ENCODE peak calls at places on chromosomes 6 and 20, in ten cellular contexts. One of them, this sample, is unnamed.

GRCh38 chr6:87391334-87391733 is 16.4 kb upstream of the CFAP206 start:
- DNase-seq in A549: peak; percentile 15
- DNase-seq in breast epithelium: no peak
- DNase-seq in esophagus squamous epithelium: no peak
- DNase-seq in ovary: no peak
- DNase-seq in gastrocnemius medialis: no peak
- DNase-seq in HCT116: peak; percentile 19
- DNase-seq in stomach: no peak
- DNase-seq in IMR-90: peak; percentile 29
- DNase-seq in heart left ventricle: no peak
- DNase-seq in this sample: no peak

GRCh38 chr20:805713-806112 is 27.8 kb upstream of the FAM110A start:
- DNase-seq in A549: no peak
- DNase-seq in breast epithelium: no peak
- DNase-seq in esophagus squamous epithelium: no peak
- DNase-seq in ovary: no peak
- DNase-seq in gastrocnemius medialis: no peak
- DNase-seq in HCT116: peak; percentile 48
- DNase-seq in stomach: no peak
- DNase-seq in IMR-90: peak; percentile 12
- DNase-seq in heart left ventricle: no peak
- DNase-seq in this sample: no peak

GRCh38 chr6:150813319-150813992 is 52.0 kb upstream of the MTHFD1L start:
- DNase-seq in A549: no peak
- DNase-seq in breast epithelium: peak; percentile 30
- DNase-seq in esophagus squamous epithelium: no peak
- DNase-seq in ovary: no peak
- DNase-seq in gastrocnemius medialis: no peak
- DNase-seq in HCT116: peak; percentile 92
- DNase-seq in stomach: no peak
- DNase-seq in IMR-90: peak; percentile 83
- DNase-seq in heart left ventricle: no peak
- DNase-seq in this sample: no peak

GRCh38 chr6:157442296-157442695 is 61.3 kb downstream of the ZDHHC14 start:
- DNase-seq in A549: no peak
- DNase-seq in breast epithelium: no peak
- DNase-seq in esophagus squamous epithelium: no peak
- DNase-seq in ovary: no peak
- DNase-seq in gastrocnemius medialis: no peak
- DNase-seq in HCT116: no peak
- DNase-seq in stomach: no peak
- DNase-seq in IMR-90: peak; percentile 55
- DNase-seq in heart left ventricle: no peak
- DNase-seq in this sample: no peak

GRCh38 chr6:108622601-108623335 is 62.1 kb downstream of the FOXO3 start:
- DNase-seq in A549: no peak
- DNase-seq in breast epithelium: no peak
- DNase-seq in esophagus squamous epithelium: no peak
- DNase-seq in ovary: no peak
- DNase-seq in gastrocnemius medialis: peak; percentile 54
- DNase-seq in HCT116: no peak
- DNase-seq in stomach: no peak
- DNase-seq in IMR-90: peak; percentile 98
- DNase-seq in heart left ventricle: no peak
- DNase-seq in this sample: no peak

GRCh38 chr6:45563092-45563491 is 185.4 kb upstream of the SUPT3H start:
- DNase-seq in A549: no peak
- DNase-seq in breast epithelium: no peak
- DNase-seq in esophagus squamous epithelium: no peak
- DNase-seq in ovary: no peak
- DNase-seq in gastrocnemius medialis: no peak
- DNase-seq in HCT116: no peak
- DNase-seq in stomach: no peak
- DNase-seq in IMR-90: no peak
- DNase-seq in heart left ventricle: no peak
- DNase-seq in this sample: no peak

GRCh38 chr6:33297956-33298772 is 578 bp downstream of the RGL2 start:
- DNase-seq in A549: peak; percentile 76
- DNase-seq in breast epithelium: peak; percentile 92
- DNase-seq in esophagus squamous epithelium: no peak
- DNase-seq in ovary: peak; percentile 71
- DNase-seq in gastrocnemius medialis: no peak
- DNase-seq in HCT116: peak; percentile 80
- DNase-seq in stomach: peak; percentile 61
- DNase-seq in IMR-90: peak; percentile 75
- DNase-seq in heart left ventricle: peak; percentile 71
- DNase-seq in this sample: peak; percentile 67

GRCh38 chr20:10338781-10339180 is 95.2 kb downstream of the MKKS start:
- DNase-seq in A549: no peak
- DNase-seq in breast epithelium: no peak
- DNase-seq in esophagus squamous epithelium: no peak
- DNase-seq in ovary: no peak
- DNase-seq in gastrocnemius medialis: no peak
- DNase-seq in HCT116: no peak
- DNase-seq in stomach: no peak
- DNase-seq in IMR-90: no peak
- DNase-seq in heart left ventricle: no peak
- DNase-seq in this sample: no peak

DNA sequence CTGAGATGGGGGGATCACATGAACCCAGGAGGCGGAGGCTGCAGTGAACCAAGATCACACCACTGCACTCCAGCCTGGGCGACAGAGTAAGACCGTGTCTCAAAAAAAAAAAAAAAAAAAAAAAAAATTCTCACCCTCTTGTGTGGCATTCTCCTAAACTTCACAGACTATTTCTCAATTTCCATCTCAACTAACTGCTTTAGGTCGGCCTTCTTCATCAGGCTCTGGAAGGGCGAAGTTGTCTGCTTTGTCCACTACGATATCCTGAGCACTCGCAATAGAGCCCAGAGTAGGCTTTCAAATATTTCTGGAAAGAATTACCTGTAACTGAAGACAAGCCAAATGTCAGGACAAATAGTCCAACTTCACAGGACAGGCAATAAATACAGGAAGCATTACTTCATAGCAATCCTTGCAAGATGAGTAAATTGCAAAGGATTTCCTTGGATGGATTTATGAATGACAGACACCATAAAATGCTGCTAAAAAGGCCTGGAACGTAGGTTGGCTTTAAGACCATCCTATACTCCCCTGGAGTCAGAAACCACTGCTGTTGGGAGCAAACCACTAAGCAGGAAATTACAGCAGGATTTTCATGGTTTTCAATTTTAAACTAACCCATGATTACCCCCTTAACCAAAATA is 116.3 kb upstream of the SLC2A12 start:
- DNase-seq in A549: no peak
- DNase-seq in breast epithelium: no peak
- DNase-seq in esophagus squamous epithelium: no peak
- DNase-seq in ovary: no peak
- DNase-seq in gastrocnemius medialis: no peak
- DNase-seq in HCT116: no peak
- DNase-seq in stomach: no peak
- DNase-seq in IMR-90: peak; percentile 61
- DNase-seq in heart left ventricle: no peak
- DNase-seq in this sample: no peak
- H3K4me3 ChIP-seq in A549: no peak overlapping the region
- H3K4me3 ChIP-seq in breast epithelium: no peak overlapping the region
- H3K4me3 ChIP-seq in esophagus squamous epithelium: peak overlapping the region; percentile 80
- H3K4me3 ChIP-seq in ovary: no peak overlapping the region
- H3K4me3 ChIP-seq in gastrocnemius medialis: no peak overlapping the region
- H3K4me3 ChIP-seq in HCT116: no peak overlapping the region
- H3K4me3 ChIP-seq in stomach: no peak overlapping the region
- H3K4me3 ChIP-seq in IMR-90: no peak overlapping the region
- H3K4me3 ChIP-seq in heart left ventricle: no peak overlapping the region
- H3K4me3 ChIP-seq in this sample: no peak overlapping the region

GRCh38 chr6:12149944-12150510 is 137.9 kb downstream of the HIVEP1 start:
- DNase-seq in A549: no peak
- DNase-seq in breast epithelium: no peak
- DNase-seq in esophagus squamous epithelium: no peak
- DNase-seq in ovary: no peak
- DNase-seq in gastrocnemius medialis: no peak
- DNase-seq in HCT116: no peak
- DNase-seq in stomach: no peak
- DNase-seq in IMR-90: no peak
- DNase-seq in heart left ventricle: no peak
- DNase-seq in this sample: no peak

GRCh38 chr6:12150812-12151432 is 138.8 kb downstream of the HIVEP1 start:
- DNase-seq in A549: peak; percentile 25
- DNase-seq in breast epithelium: no peak
- DNase-seq in esophagus squamous epithelium: no peak
- DNase-seq in ovary: no peak
- DNase-seq in gastrocnemius medialis: no peak
- DNase-seq in HCT116: peak; percentile 19
- DNase-seq in stomach: no peak
- DNase-seq in IMR-90: no peak
- DNase-seq in heart left ventricle: no peak
- DNase-seq in this sample: no peak

GRCh38 chr6:12147557-12148316 is 135.6 kb downstream of the HIVEP1 start:
- DNase-seq in A549: no peak
- DNase-seq in breast epithelium: no peak
- DNase-seq in esophagus squamous epithelium: no peak
- DNase-seq in ovary: no peak
- DNase-seq in gastrocnemius medialis: no peak
- DNase-seq in HCT116: no peak
- DNase-seq in stomach: no peak
- DNase-seq in IMR-90: peak; percentile 37
- DNase-seq in heart left ventricle: no peak
- DNase-seq in this sample: no peak

GRCh38 chr6:12148317-12148801 is 136.2 kb downstream of the HIVEP1 start:
- DNase-seq in A549: peak; percentile 15
- DNase-seq in breast epithelium: no peak
- DNase-seq in esophagus squamous epithelium: no peak
- DNase-seq in ovary: no peak
- DNase-seq in gastrocnemius medialis: no peak
- DNase-seq in HCT116: no peak
- DNase-seq in stomach: no peak
- DNase-seq in IMR-90: peak; percentile 80
- DNase-seq in heart left ventricle: no peak
- DNase-seq in this sample: no peak

DNA sequence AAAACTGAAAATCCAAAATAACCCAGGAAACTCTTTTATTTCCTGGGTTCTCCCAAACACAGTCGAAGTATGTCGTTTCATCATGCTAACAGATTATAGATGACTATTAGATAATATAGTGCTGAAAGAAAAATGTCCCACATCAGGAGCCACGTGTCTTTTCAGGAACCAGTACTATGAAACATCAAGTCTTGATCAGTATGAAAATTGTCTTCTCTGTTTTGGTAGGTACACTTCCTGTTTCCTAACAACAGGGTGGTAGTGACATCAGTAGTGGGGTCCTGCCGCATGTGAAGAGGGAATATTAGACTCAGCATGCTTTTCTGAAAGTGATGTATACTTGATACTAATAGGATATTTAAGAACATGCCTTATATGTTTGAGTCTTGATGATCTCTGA is 136.7 kb downstream of the HIVEP1 start:
- DNase-seq in A549: no peak
- DNase-seq in breast epithelium: no peak
- DNase-seq in esophagus squamous epithelium: no peak
- DNase-seq in ovary: no peak
- DNase-seq in gastrocnemius medialis: no peak
- DNase-seq in HCT116: no peak
- DNase-seq in stomach: no peak
- DNase-seq in IMR-90: no peak
- DNase-seq in heart left ventricle: no peak
- DNase-seq in this sample: no peak
- H3K27ac ChIP-seq in A549: peak overlapping the region; percentile 73
- H3K27ac ChIP-seq in breast epithelium: no peak overlapping the region
- H3K27ac ChIP-seq in esophagus squamous epithelium: no peak overlapping the region
- H3K27ac ChIP-seq in ovary: no peak overlapping the region
- H3K27ac ChIP-seq in gastrocnemius medialis: no peak overlapping the region
- H3K27ac ChIP-seq in HCT116: no peak overlapping the region
- H3K27ac ChIP-seq in stomach: no peak overlapping the region
- H3K27ac ChIP-seq in IMR-90: no peak overlapping the region
- H3K27ac ChIP-seq in heart left ventricle: no peak overlapping the region
- H3K27ac ChIP-seq in this sample: no peak overlapping the region

GRCh38 chr6:41073968-41074691 is 1.4 kb downstream of the NFYA start:
- DNase-seq in A549: no peak
- DNase-seq in breast epithelium: no peak
- DNase-seq in esophagus squamous epithelium: no peak
- DNase-seq in ovary: no peak
- DNase-seq in gastrocnemius medialis: no peak
- DNase-seq in HCT116: no peak
- DNase-seq in stomach: no peak
- DNase-seq in IMR-90: peak; percentile 41
- DNase-seq in heart left ventricle: no peak
- DNase-seq in this sample: no peak

GRCh38 chr6:41071501-41071922 is 644 bp downstream of the OARD1 start:
- DNase-seq in A549: peak; percentile 63
- DNase-seq in breast epithelium: no peak
- DNase-seq in esophagus squamous epithelium: no peak
- DNase-seq in ovary: no peak
- DNase-seq in gastrocnemius medialis: no peak
- DNase-seq in HCT116: no peak
- DNase-seq in stomach: no peak
- DNase-seq in IMR-90: peak; percentile 76
- DNase-seq in heart left ventricle: no peak
- DNase-seq in this sample: no peak

GRCh38 chr6:41071923-41072835 is at the start of gene OARD1:
- DNase-seq in A549: peak; percentile 90
- DNase-seq in breast epithelium: peak; percentile 99
- DNase-seq in esophagus squamous epithelium: peak; percentile 99
- DNase-seq in ovary: peak; percentile 100
- DNase-seq in gastrocnemius medialis: peak; percentile 99
- DNase-seq in HCT116: peak; percentile 98
- DNase-seq in stomach: peak; percentile 99
- DNase-seq in IMR-90: no peak
- DNase-seq in heart left ventricle: peak; percentile 100
- DNase-seq in this sample: peak; percentile 97

GRCh38 chr6:41073203-41073967 is 611 bp downstream of the NFYA start:
- DNase-seq in A549: peak; percentile 58
- DNase-seq in breast epithelium: peak; percentile 87
- DNase-seq in esophagus squamous epithelium: peak; percentile 45
- DNase-seq in ovary: peak; percentile 89
- DNase-seq in gastrocnemius medialis: peak; percentile 92
- DNase-seq in HCT116: peak; percentile 47
- DNase-seq in stomach: peak; percentile 93
- DNase-seq in IMR-90: peak; percentile 69
- DNase-seq in heart left ventricle: peak; percentile 91
- DNase-seq in this sample: peak; percentile 77

GRCh38 chr6:41072836-41073202 is at the start of gene NFYA:
- DNase-seq in A549: no peak
- DNase-seq in breast epithelium: no peak
- DNase-seq in esophagus squamous epithelium: peak; percentile 100
- DNase-seq in ovary: no peak
- DNase-seq in gastrocnemius medialis: no peak
- DNase-seq in HCT116: no peak
- DNase-seq in stomach: peak; percentile 100
- DNase-seq in IMR-90: peak; percentile 99
- DNase-seq in heart left ventricle: peak; percentile 100
- DNase-seq in this sample: peak; percentile 99
- TF ChIP-seq POLR2A in A549: no peak
- TF ChIP-seq POLR2A in breast epithelium: peak; percentile 26
- TF ChIP-seq POLR2A in esophagus squamous epithelium: no peak
- TF ChIP-seq POLR2A in ovary: no peak
- TF ChIP-seq POLR2A in gastrocnemius medialis: no peak
- TF ChIP-seq POLR2A in HCT116: no peak
- TF ChIP-seq POLR2A in stomach: no peak
- TF ChIP-seq POLR2A in IMR-90: no peak
- TF ChIP-seq POLR2A in heart left ventricle: no peak
- TF ChIP-seq POLR2A in this sample: no peak

DNA sequence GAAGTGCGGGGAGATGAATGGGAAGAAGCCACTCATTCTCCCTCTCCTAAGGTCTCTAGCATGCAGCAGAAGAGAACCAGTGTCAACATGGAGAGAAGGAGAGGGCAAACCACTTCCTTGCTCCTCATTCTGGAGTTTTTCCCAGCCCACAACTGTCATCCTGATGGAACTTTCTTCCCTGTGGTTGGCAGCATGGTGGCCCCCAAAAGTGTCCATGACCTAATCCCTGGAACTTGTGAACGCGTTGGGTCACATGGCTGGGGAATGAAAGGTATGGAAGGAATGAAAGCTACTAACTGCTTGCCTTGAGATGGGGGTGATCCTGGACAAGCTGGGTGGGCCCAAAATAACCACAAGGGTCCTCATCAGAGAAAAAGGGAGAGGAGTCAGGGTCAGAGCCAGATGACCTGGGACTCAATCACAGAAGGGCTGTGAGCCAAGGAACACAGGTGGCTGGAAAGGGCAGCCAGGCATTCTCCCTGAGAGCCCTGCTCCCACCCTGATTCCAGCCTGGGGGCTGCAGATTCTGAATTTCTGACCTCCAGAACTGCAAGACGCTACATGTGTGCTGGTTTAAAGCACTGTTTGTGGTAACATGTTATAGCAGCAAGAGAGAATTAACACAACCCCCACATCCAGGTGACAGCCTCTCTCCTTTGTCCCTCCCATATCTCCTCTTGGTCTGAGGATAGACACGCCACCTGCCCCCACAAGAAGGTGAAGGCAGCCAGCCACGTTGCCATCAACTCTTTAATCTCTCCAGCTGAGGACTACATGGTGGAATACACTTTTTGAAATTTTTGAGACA is 63.2 kb downstream of the PYGB start:
- DNase-seq in A549: no peak
- DNase-seq in breast epithelium: no peak
- DNase-seq in esophagus squamous epithelium: no peak
- DNase-seq in ovary: peak; percentile 33
- DNase-seq in gastrocnemius medialis: peak; percentile 1
- DNase-seq in HCT116: no peak
- DNase-seq in stomach: peak; percentile 20
- DNase-seq in IMR-90: peak; percentile 95
- DNase-seq in heart left ventricle: peak; percentile 34
- DNase-seq in this sample: peak; percentile 19
- H3K4me3 ChIP-seq in A549: peak overlapping the region; percentile 25
- H3K4me3 ChIP-seq in breast epithelium: peak overlapping the region; percentile 7
- H3K4me3 ChIP-seq in esophagus squamous epithelium: peak overlapping the region; percentile 39
- H3K4me3 ChIP-seq in ovary: peak overlapping the region; percentile 15
- H3K4me3 ChIP-seq in gastrocnemius medialis: peak overlapping the region; percentile 24
- H3K4me3 ChIP-seq in HCT116: no peak overlapping the region
- H3K4me3 ChIP-seq in stomach: no peak overlapping the region
- H3K4me3 ChIP-seq in IMR-90: peak overlapping the region; percentile 27
- H3K4me3 ChIP-seq in heart left ventricle: peak overlapping the region; percentile 29
- H3K4me3 ChIP-seq in this sample: no peak overlapping the region